ENCODE peak calls at places on chromosomes 16 and 17, in six cellular contexts. One of them, this sample, is unnamed. For H3K9me2, the result is how much of the 10 kb centered on the place peaks cover.

GRCh38 chr17:50767030-50767429 is 288 bp downstream of the ANKRD40CL start:
- DNase-seq in PC-9: no peak
- DNase-seq in OCI-LY7: no peak
- DNase-seq in GM23338: no peak
- DNase-seq in PC-3: no peak
- DNase-seq in SK-N-SH: no peak
- DNase-seq in this sample: no peak

GRCh38 chr17:12395733-12396354 is 269.8 kb upstream of the MYOCD start:
- DNase-seq in PC-9: no peak
- DNase-seq in GM23338: peak
- DNase-seq in PC-3: peak
- DNase-seq in SK-N-SH: peak
- DNase-seq in OCI-LY7: peak
- DNase-seq in this sample: no peak

GRCh38 chr17:41133880-41134735 is 6.2 kb downstream of the KRTAP4-6 start:
- DNase-seq in PC-3: no peak
- DNase-seq in SK-N-SH: no peak
- DNase-seq in GM23338: no peak
- DNase-seq in OCI-LY7: no peak
- DNase-seq in PC-9: no peak
- DNase-seq in this sample: no peak

GRCh38 chr17:80931421-80932265 is 60.0 kb upstream of the CHMP6 start:
- DNase-seq in PC-3: no peak
- DNase-seq in GM23338: peak
- DNase-seq in SK-N-SH: no peak
- DNase-seq in OCI-LY7: no peak
- DNase-seq in PC-9: no peak
- DNase-seq in this sample: no peak

GRCh38 chr17:35793257-35793656 is 2.2 kb downstream of the MMP28 start:
- DNase-seq in GM23338: no peak
- DNase-seq in PC-9: no peak
- DNase-seq in OCI-LY7: no peak
- DNase-seq in PC-3: no peak
- DNase-seq in SK-N-SH: no peak
- DNase-seq in this sample: no peak

GRCh38 chr17:34095101-34095500 is 160.0 kb upstream of the CCL2 start:
- DNase-seq in PC-9: no peak
- DNase-seq in SK-N-SH: no peak
- DNase-seq in GM23338: no peak
- DNase-seq in OCI-LY7: no peak
- DNase-seq in PC-3: no peak
- DNase-seq in this sample: no peak

GRCh38 chr17:74453665-74454196 is 12.7 kb upstream of the CD300A start:
- DNase-seq in GM23338: no peak
- DNase-seq in PC-9: no peak
- DNase-seq in PC-3: peak
- DNase-seq in SK-N-SH: peak
- DNase-seq in OCI-LY7: peak
- DNase-seq in this sample: peak

GRCh38 chr17:3910420-3911270 is 5.6 kb downstream of the P2RX1 start:
- DNase-seq in PC-9: no peak
- DNase-seq in GM23338: no peak
- DNase-seq in OCI-LY7: no peak
- DNase-seq in PC-3: no peak
- DNase-seq in SK-N-SH: no peak
- DNase-seq in this sample: no peak

GRCh38 chr16:49701867-49702494 is 153.9 kb downstream of the ZNF423 start:
- DNase-seq in OCI-LY7: no peak
- DNase-seq in SK-N-SH: no peak
- DNase-seq in PC-9: no peak
- DNase-seq in PC-3: no peak
- DNase-seq in GM23338: peak
- DNase-seq in this sample: no peak

GRCh38 chr17:57574040-57574513 is 171.0 kb downstream of the CCDC182 start:
- DNase-seq in OCI-LY7: no peak
- DNase-seq in PC-9: no peak
- DNase-seq in PC-3: peak
- DNase-seq in GM23338: no peak
- DNase-seq in SK-N-SH: no peak
- DNase-seq in this sample: no peak

GRCh38 chr17:63647065-63647725 is 25.0 kb downstream of the MAP3K3 start:
- DNase-seq in GM23338: no peak
- DNase-seq in SK-N-SH: no peak
- DNase-seq in PC-9: peak
- DNase-seq in PC-3: peak
- DNase-seq in OCI-LY7: no peak
- DNase-seq in this sample: no peak

GRCh38 chr17:63647936-63648335 is 25.7 kb downstream of the MAP3K3 start:
- DNase-seq in PC-9: no peak
- DNase-seq in OCI-LY7: no peak
- DNase-seq in GM23338: peak
- DNase-seq in SK-N-SH: no peak
- DNase-seq in PC-3: no peak
- DNase-seq in this sample: no peak

GRCh38 chr17:63649813-63650212 is 27.6 kb downstream of the MAP3K3 start:
- DNase-seq in OCI-LY7: no peak
- DNase-seq in SK-N-SH: no peak
- DNase-seq in PC-9: no peak
- DNase-seq in GM23338: no peak
- DNase-seq in PC-3: no peak
- DNase-seq in this sample: no peak

GRCh38 chr17:63653018-63653417 is 30.8 kb downstream of the MAP3K3 start:
- DNase-seq in OCI-LY7: no peak
- DNase-seq in GM23338: no peak
- DNase-seq in SK-N-SH: no peak
- DNase-seq in PC-9: no peak
- DNase-seq in PC-3: no peak
- DNase-seq in this sample: no peak

DNA sequence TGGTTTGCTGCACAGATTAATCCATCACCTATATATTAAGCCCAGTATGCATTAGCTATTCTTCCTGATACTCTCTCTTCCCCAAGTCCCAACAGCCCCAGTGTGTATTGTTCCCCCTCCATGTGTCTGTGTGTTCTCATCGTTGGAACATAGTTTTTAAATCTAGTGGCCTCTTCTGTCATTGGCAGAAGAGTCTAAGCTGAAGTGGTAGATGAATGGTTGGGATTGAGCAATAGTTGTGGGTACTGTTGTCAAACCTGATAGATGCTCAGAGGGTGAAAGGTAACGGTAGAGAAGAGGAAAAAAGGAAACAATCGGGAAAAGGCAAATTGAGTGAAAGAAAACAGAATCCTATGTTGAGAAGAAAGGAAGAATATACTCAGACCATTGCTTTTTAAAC is 29.9 kb downstream of the MAP3K3 start:
- DNase-seq in GM23338: no peak
- DNase-seq in PC-3: no peak
- DNase-seq in OCI-LY7: no peak
- DNase-seq in PC-9: no peak
- DNase-seq in SK-N-SH: no peak
- DNase-seq in this sample: no peak
- H3K9me2 ChIP-seq in GM23338: under half
- H3K9me2 ChIP-seq in PC-3: under half
- H3K9me2 ChIP-seq in OCI-LY7: under half
- H3K9me2 ChIP-seq in PC-9: under half
- H3K9me2 ChIP-seq in SK-N-SH: under half
- H3K9me2 ChIP-seq in this sample: under half

GRCh38 chr16:11106726-11107125 is 149.3 kb downstream of the SOCS1 start:
- DNase-seq in GM23338: no peak
- DNase-seq in PC-9: no peak
- DNase-seq in OCI-LY7: no peak
- DNase-seq in PC-3: no peak
- DNase-seq in SK-N-SH: no peak
- DNase-seq in this sample: no peak

GRCh38 chr16:11104168-11105037 is 151.6 kb downstream of the SOCS1 start:
- DNase-seq in PC-3: no peak
- DNase-seq in SK-N-SH: no peak
- DNase-seq in GM23338: no peak
- DNase-seq in PC-9: no peak
- DNase-seq in OCI-LY7: no peak
- DNase-seq in this sample: no peak

GRCh38 chr16:11107781-11108465 is 148.1 kb downstream of the SOCS1 start:
- DNase-seq in SK-N-SH: no peak
- DNase-seq in PC-9: no peak
- DNase-seq in GM23338: no peak
- DNase-seq in PC-3: no peak
- DNase-seq in OCI-LY7: no peak
- DNase-seq in this sample: no peak

GRCh38 chr16:11102523-11102898 is 153.5 kb downstream of the SOCS1 start:
- DNase-seq in SK-N-SH: no peak
- DNase-seq in GM23338: no peak
- DNase-seq in OCI-LY7: no peak
- DNase-seq in PC-9: no peak
- DNase-seq in PC-3: no peak
- DNase-seq in this sample: no peak

GRCh38 chr16:11105038-11105903 is 150.7 kb downstream of the SOCS1 start:
- DNase-seq in OCI-LY7: peak
- DNase-seq in PC-3: peak
- DNase-seq in GM23338: no peak
- DNase-seq in SK-N-SH: peak
- DNase-seq in PC-9: no peak
- DNase-seq in this sample: peak
- TF ChIP-seq CTCF in OCI-LY7: no peak
- TF ChIP-seq CTCF in PC-3: no peak
- TF ChIP-seq CTCF in GM23338: no peak
- TF ChIP-seq CTCF in SK-N-SH: no peak
- TF ChIP-seq CTCF in PC-9: no peak
- TF ChIP-seq CTCF in this sample: no peak

GRCh38 chr17:32516940-32517711 is 30.3 kb downstream of the CDK5R1 start:
- DNase-seq in PC-3: no peak
- DNase-seq in PC-9: no peak
- DNase-seq in SK-N-SH: no peak
- DNase-seq in GM23338: no peak
- DNase-seq in OCI-LY7: no peak
- DNase-seq in this sample: no peak

GRCh38 chr17:32519769-32520701 is 33.2 kb downstream of the CDK5R1 start:
- DNase-seq in GM23338: peak
- DNase-seq in PC-9: no peak
- DNase-seq in PC-3: no peak
- DNase-seq in OCI-LY7: no peak
- DNase-seq in SK-N-SH: peak
- DNase-seq in this sample: no peak

GRCh38 chr17:32520737-32521399 is 34.1 kb downstream of the CDK5R1 start:
- DNase-seq in OCI-LY7: no peak
- DNase-seq in PC-9: no peak
- DNase-seq in GM23338: peak
- DNase-seq in SK-N-SH: no peak
- DNase-seq in PC-3: no peak
- DNase-seq in this sample: no peak

GRCh38 chr17:32517982-32518381 is 31.2 kb downstream of the CDK5R1 start:
- DNase-seq in OCI-LY7: no peak
- DNase-seq in SK-N-SH: no peak
- DNase-seq in PC-9: no peak
- DNase-seq in GM23338: no peak
- DNase-seq in PC-3: no peak
- DNase-seq in this sample: no peak

DNA sequence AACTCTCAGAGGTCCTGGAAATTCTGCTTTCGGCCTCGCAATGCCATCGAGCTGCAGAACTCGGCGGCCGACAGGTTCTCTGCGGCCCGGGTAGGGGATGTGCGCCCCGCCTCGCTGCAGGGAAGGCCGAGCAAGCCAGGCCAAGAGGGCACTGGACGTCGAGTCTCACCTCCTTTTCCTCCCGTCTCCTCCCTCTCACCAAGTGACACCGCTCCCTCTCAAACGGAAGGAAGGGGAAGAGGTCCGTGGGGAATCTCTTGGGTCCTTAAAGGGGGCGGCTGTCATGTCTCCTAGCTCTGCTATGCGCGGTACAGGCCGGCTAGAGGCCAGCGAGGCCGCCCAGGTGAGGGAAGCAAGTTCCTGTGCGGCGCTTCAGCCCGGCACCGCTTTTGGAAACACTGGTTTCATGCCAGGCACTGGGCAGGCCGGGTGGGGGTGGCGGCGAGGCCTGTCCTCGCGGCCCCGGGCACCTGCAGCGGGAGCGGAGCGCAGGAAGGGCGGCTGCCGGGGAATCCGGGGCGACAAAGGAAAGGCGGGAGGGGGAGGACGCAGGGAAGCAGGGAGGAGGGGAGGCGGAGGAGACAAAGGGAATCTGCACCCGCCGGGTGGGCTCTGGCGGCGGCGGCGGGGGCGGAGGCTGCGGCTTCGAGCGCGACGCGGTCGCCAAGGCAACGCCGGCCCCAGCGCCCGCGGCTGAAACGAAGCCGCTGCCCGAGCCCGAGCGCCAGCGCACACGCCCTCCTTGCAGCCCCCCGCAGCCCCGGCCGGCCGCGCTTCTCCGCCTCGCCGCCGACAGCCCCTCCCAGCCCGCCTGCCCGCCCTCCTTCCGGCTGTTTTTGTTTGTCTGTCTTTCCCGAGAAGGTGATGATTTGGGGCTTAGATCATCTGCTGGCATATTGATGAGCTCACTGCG is 32.3 kb downstream of the CDK5R1 start:
- DNase-seq in GM23338: peak
- DNase-seq in SK-N-SH: peak
- DNase-seq in PC-9: peak
- DNase-seq in PC-3: peak
- DNase-seq in OCI-LY7: no peak
- DNase-seq in this sample: no peak
- H3K27ac ChIP-seq in GM23338: peak
- H3K27ac ChIP-seq in SK-N-SH: peak
- H3K27ac ChIP-seq in PC-9: no peak
- H3K27ac ChIP-seq in PC-3: no peak
- H3K27ac ChIP-seq in OCI-LY7: no peak
- H3K27ac ChIP-seq in this sample: no peak

GRCh38 chr16:23252310-23252709 is 49.8 kb upstream of the SCNN1B start:
- DNase-seq in OCI-LY7: no peak
- DNase-seq in SK-N-SH: no peak
- DNase-seq in PC-9: no peak
- DNase-seq in PC-3: no peak
- DNase-seq in GM23338: no peak
- DNase-seq in this sample: no peak

GRCh38 chr16:23257682-23258081 is 44.4 kb upstream of the SCNN1B start:
- DNase-seq in PC-3: peak
- DNase-seq in OCI-LY7: no peak
- DNase-seq in GM23338: no peak
- DNase-seq in PC-9: peak
- DNase-seq in SK-N-SH: no peak
- DNase-seq in this sample: no peak

GRCh38 chr16:23254338-23254737 is 47.8 kb upstream of the SCNN1B start:
- DNase-seq in PC-9: peak
- DNase-seq in SK-N-SH: no peak
- DNase-seq in GM23338: peak
- DNase-seq in PC-3: peak
- DNase-seq in OCI-LY7: no peak
- DNase-seq in this sample: no peak

GRCh38 chr16:23256440-23256839 is 45.7 kb upstream of the SCNN1B start:
- DNase-seq in SK-N-SH: no peak
- DNase-seq in OCI-LY7: no peak
- DNase-seq in PC-9: no peak
- DNase-seq in PC-3: no peak
- DNase-seq in GM23338: no peak
- DNase-seq in this sample: no peak

DNA sequence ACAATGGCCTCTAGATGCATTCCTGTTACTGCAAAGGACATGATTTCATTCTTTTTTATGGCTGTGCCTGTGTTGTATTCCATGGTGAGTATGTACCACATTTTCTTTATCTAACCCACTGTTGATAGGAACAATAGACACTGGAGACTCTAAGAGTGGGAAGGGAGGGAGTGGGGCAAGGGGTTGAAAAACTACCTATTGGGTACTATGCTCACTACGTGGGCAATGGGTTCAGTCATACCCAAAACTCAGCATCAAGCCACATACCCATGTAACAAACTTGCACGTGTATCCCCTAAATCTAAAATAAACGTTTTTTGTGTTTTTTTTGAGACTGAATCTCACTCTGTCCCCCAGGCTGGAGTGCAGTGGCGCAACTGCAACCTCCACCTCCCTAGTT is 47.1 kb upstream of the SCNN1B start:
- DNase-seq in PC-9: no peak
- DNase-seq in OCI-LY7: no peak
- DNase-seq in PC-3: no peak
- DNase-seq in GM23338: no peak
- DNase-seq in SK-N-SH: no peak
- DNase-seq in this sample: no peak
- H3K9me2 ChIP-seq in PC-9: under half
- H3K9me2 ChIP-seq in OCI-LY7: under half
- H3K9me2 ChIP-seq in PC-3: under half
- H3K9me2 ChIP-seq in GM23338: under half
- H3K9me2 ChIP-seq in SK-N-SH: under half
- H3K9me2 ChIP-seq in this sample: under half

This sample was measured in MM.1S.